ENCODE peak calls at places on chromosomes 6 and 20, in four cellular contexts. U, Q, K and T are unnamed samples.

GRCh38 chr6:5698318-5698717 is 308.4 kb downstream of the NRN1 start:
- DNase-seq in U (no peak), Q (no peak), K (no peak), T (no peak)

GRCh38 chr20:22586645-22587310 is 2.4 kb upstream of the FOXA2 start:
- DNase-seq in U (no peak), Q (no peak), K (peak; percentile 70), T (no peak)

GRCh38 chr6:151025076-151025475 is 159.6 kb downstream of the MTHFD1L start:
- DNase-seq in U (no peak), Q (peak; percentile 37), K (no peak), T (no peak)

GRCh38 chr6:79676785-79677736 is 45.9 kb downstream of the SH3BGRL2 start:
- DNase-seq in U (no peak), Q (no peak), K (no peak), T (no peak)

GRCh38 chr20:19288061-19288460 is 75.6 kb downstream of the SLC24A3 start:
- DNase-seq in U (no peak), Q (no peak), K (no peak), T (no peak)

GRCh38 chr6:108716801-108717791 is 131.1 kb upstream of the ARMC2 start:
- DNase-seq in U (no peak), Q (no peak), K (no peak), T (no peak)

GRCh38 chr6:11989376-11989775 is 22.7 kb upstream of the HIVEP1 start:
- DNase-seq in U (no peak), Q (no peak), K (no peak), T (no peak)

GRCh38 chr6:126112171-126112632 is 125.9 kb downstream of the TRMT11 start:
- DNase-seq in U (no peak), Q (no peak), K (no peak), T (no peak)

GRCh38 chr6:24883618-24884017 is 52.1 kb downstream of the RIPOR2 start:
- DNase-seq in U (no peak), Q (no peak), K (no peak), T (no peak)

GRCh38 chr6:169158750-169159149 is 94.9 kb downstream of the THBS2 start:
- DNase-seq in U (no peak), Q (no peak), K (no peak), T (no peak)

GRCh38 chr6:88992741-88993557 is 29.5 kb upstream of the RNGTT start:
- DNase-seq in U (no peak), Q (no peak), K (no peak), T (no peak)

GRCh38 chr6:157265186-157265585 is 58.1 kb downstream of the TMEM242 start:
- DNase-seq in U (no peak), Q (no peak), K (no peak), T (no peak)

GRCh38 chr6:4350571-4351505 is 215.5 kb upstream of the ECI2 start:
- DNase-seq in U (no peak), Q (no peak), K (no peak), T (no peak)

GRCh38 chr20:53707341-53708102 is 113.9 kb upstream of the ZNF217 start:
- DNase-seq in U (no peak), Q (no peak), K (no peak), T (no peak)

GRCh38 chr20:45138451-45139300 is 14.4 kb upstream of the WFDC12 start:
- DNase-seq in U (peak; percentile 35), Q (no peak), K (peak; percentile 53), T (peak; percentile 59)

GRCh38 chr6:138655828-138656227 is 117.7 kb upstream of the CCDC28A start:
- DNase-seq in U (no peak), Q (no peak), K (no peak), T (no peak)

GRCh38 chr20:47360207-47360488 is 3.6 kb upstream of the ZMYND8 start:
- DNase-seq in U (no peak), Q (no peak), K (no peak), T (no peak)

GRCh38 chr6:145350928-145351327 is 384.4 kb downstream of the EPM2A start:
- DNase-seq in U (no peak), Q (no peak), K (no peak), T (no peak)

GRCh38 chr6:3566812-3567211 is 110.0 kb upstream of the SLC22A23 start:
- DNase-seq in U (no peak), Q (no peak), K (no peak), T (no peak)

GRCh38 chr6:116008470-116009229 is 52.0 kb downstream of the FRK start:
- DNase-seq in U (peak; percentile 0), Q (peak; percentile 14), K (no peak), T (no peak)

GRCh38 chr6:135116566-135116965 is 61.9 kb upstream of the HBS1L start:
- DNase-seq in U (no peak), Q (no peak), K (no peak), T (no peak)

GRCh38 chr20:22414354-22414753 is 170.0 kb downstream of the FOXA2 start:
- DNase-seq in U (no peak), Q (no peak), K (no peak), T (no peak)

GRCh38 chr6:54118117-54118516 is 6.9 kb downstream of the MLIP start:
- DNase-seq in U (no peak), Q (no peak), K (no peak), T (no peak)

GRCh38 chr20:31701591-31701990 is 21.1 kb downstream of the BCL2L1 start:
- DNase-seq in U (no peak), Q (no peak), K (no peak), T (no peak)